ENCODE peak calls at places on chromosomes 7 and 10, in six cellular contexts. One of them, this sample, is unnamed.

GRCh38 chr10:122446668-122447410 is 7.6 kb upstream of the ARMS2 start:
- DNase-seq in endothelial cell: no peak
- DNase-seq in SW 1271: peak; percentile 4
- DNase-seq in AG04449: no peak
- DNase-seq in hypothalamus: no peak
- DNase-seq in T-helper 1 cell: no peak
- DNase-seq in this sample: no peak

GRCh38 chr10:128030498-128031072 is 95.6 kb downstream of the MKI67 start:
- DNase-seq in endothelial cell: no peak
- DNase-seq in T-helper 1 cell: no peak
- DNase-seq in hypothalamus: no peak
- DNase-seq in SW 1271: no peak
- DNase-seq in AG04449: no peak
- DNase-seq in this sample: no peak

GRCh38 chr7:137774793-137775201 is 72.0 kb downstream of the DGKI start:
- DNase-seq in endothelial cell: no peak
- DNase-seq in SW 1271: no peak
- DNase-seq in AG04449: no peak
- DNase-seq in T-helper 1 cell: no peak
- DNase-seq in hypothalamus: no peak
- DNase-seq in this sample: no peak

GRCh38 chr7:127527561-127527960 is 57.8 kb downstream of the GCC1 start:
- DNase-seq in AG04449: no peak
- DNase-seq in hypothalamus: no peak
- DNase-seq in SW 1271: no peak
- DNase-seq in endothelial cell: no peak
- DNase-seq in T-helper 1 cell: no peak
- DNase-seq in this sample: no peak

GRCh38 chr7:106068986-106069385 is 43.1 kb downstream of the SYPL1 start:
- DNase-seq in T-helper 1 cell: no peak
- DNase-seq in AG04449: no peak
- DNase-seq in hypothalamus: no peak
- DNase-seq in SW 1271: no peak
- DNase-seq in endothelial cell: no peak
- DNase-seq in this sample: no peak

GRCh38 chr7:106966121-106966520 is 78.4 kb upstream of the PRKAR2B start:
- DNase-seq in endothelial cell: no peak
- DNase-seq in SW 1271: no peak
- DNase-seq in AG04449: no peak
- DNase-seq in hypothalamus: no peak
- DNase-seq in T-helper 1 cell: no peak
- DNase-seq in this sample: no peak

GRCh38 chr7:94367940-94368339 is 26.8 kb upstream of the COL1A2 start:
- DNase-seq in SW 1271: no peak
- DNase-seq in AG04449: peak; percentile 59
- DNase-seq in T-helper 1 cell: no peak
- DNase-seq in endothelial cell: no peak
- DNase-seq in hypothalamus: no peak
- DNase-seq in this sample: no peak

GRCh38 chr10:17062493-17063487 is 66.8 kb downstream of the CUBN start:
- DNase-seq in SW 1271: peak; percentile 93
- DNase-seq in T-helper 1 cell: no peak
- DNase-seq in AG04449: peak; percentile 33
- DNase-seq in hypothalamus: no peak
- DNase-seq in endothelial cell: no peak
- DNase-seq in this sample: no peak

GRCh38 chr7:41705109-41705871 is 2.4 kb upstream of the INHBA start:
- DNase-seq in SW 1271: peak; percentile 60
- DNase-seq in AG04449: peak; percentile 68
- DNase-seq in endothelial cell: peak; percentile 89
- DNase-seq in T-helper 1 cell: peak; percentile 17
- DNase-seq in hypothalamus: peak; percentile 31
- DNase-seq in this sample: peak; percentile 54

GRCh38 chr10:114306116-114306973 is 67.3 kb downstream of the VWA2 start:
- DNase-seq in T-helper 1 cell: no peak
- DNase-seq in hypothalamus: no peak
- DNase-seq in AG04449: peak; percentile 76
- DNase-seq in endothelial cell: no peak
- DNase-seq in SW 1271: peak; percentile 71
- DNase-seq in this sample: no peak

GRCh38 chr7:69402696-69403095 is 195.6 kb upstream of the AUTS2 start:
- DNase-seq in SW 1271: no peak
- DNase-seq in hypothalamus: no peak
- DNase-seq in T-helper 1 cell: no peak
- DNase-seq in AG04449: no peak
- DNase-seq in endothelial cell: no peak
- DNase-seq in this sample: no peak

GRCh38 chr7:129401228-129401967 is 32.8 kb upstream of the STRIP2 start:
- DNase-seq in AG04449: no peak
- DNase-seq in SW 1271: no peak
- DNase-seq in hypothalamus: no peak
- DNase-seq in endothelial cell: no peak
- DNase-seq in T-helper 1 cell: no peak
- DNase-seq in this sample: no peak

GRCh38 chr7:158975526-158976467 is 119.4 kb downstream of the DYNC2I1 start:
- DNase-seq in T-helper 1 cell: no peak
- DNase-seq in SW 1271: no peak
- DNase-seq in AG04449: no peak
- DNase-seq in hypothalamus: no peak
- DNase-seq in endothelial cell: no peak
- DNase-seq in this sample: peak; percentile 44

GRCh38 chr10:21572578-21572977 is 38.5 kb downstream of the MLLT10 start:
- DNase-seq in SW 1271: no peak
- DNase-seq in AG04449: no peak
- DNase-seq in T-helper 1 cell: no peak
- DNase-seq in endothelial cell: no peak
- DNase-seq in hypothalamus: no peak
- DNase-seq in this sample: no peak

GRCh38 chr7:45202618-45203017 is 45.0 kb downstream of the RAMP3 start:
- DNase-seq in endothelial cell: no peak
- DNase-seq in AG04449: no peak
- DNase-seq in SW 1271: no peak
- DNase-seq in hypothalamus: no peak
- DNase-seq in T-helper 1 cell: no peak
- DNase-seq in this sample: no peak

GRCh38 chr10:17226891-17227303 is 1.1 kb upstream of the VIM start:
- DNase-seq in SW 1271: no peak
- DNase-seq in endothelial cell: no peak
- DNase-seq in AG04449: no peak
- DNase-seq in T-helper 1 cell: no peak
- DNase-seq in hypothalamus: no peak
- DNase-seq in this sample: no peak

GRCh38 chr7:3277604-3278572 is 23.2 kb upstream of the SDK1 start:
- DNase-seq in T-helper 1 cell: no peak
- DNase-seq in endothelial cell: no peak
- DNase-seq in hypothalamus: no peak
- DNase-seq in SW 1271: no peak
- DNase-seq in AG04449: no peak
- DNase-seq in this sample: no peak

GRCh38 chr10:98309366-98310355 is 41.7 kb upstream of the LOXL4 start:
- DNase-seq in endothelial cell: peak; percentile 81
- DNase-seq in T-helper 1 cell: no peak
- DNase-seq in hypothalamus: peak; percentile 10
- DNase-seq in SW 1271: peak; percentile 2
- DNase-seq in AG04449: peak; percentile 16
- DNase-seq in this sample: no peak

GRCh38 chr10:120861200-120861599 is 10.0 kb downstream of the WDR11 start:
- DNase-seq in endothelial cell: no peak
- DNase-seq in AG04449: no peak
- DNase-seq in SW 1271: no peak
- DNase-seq in hypothalamus: no peak
- DNase-seq in T-helper 1 cell: no peak
- DNase-seq in this sample: no peak

GRCh38 chr10:44028384-44029137 is 356.3 kb downstream of the CXCL12 start:
- DNase-seq in endothelial cell: no peak
- DNase-seq in AG04449: no peak
- DNase-seq in T-helper 1 cell: no peak
- DNase-seq in hypothalamus: no peak
- DNase-seq in SW 1271: no peak
- DNase-seq in this sample: no peak

GRCh38 chr10:80126876-80127275 is 5.7 kb upstream of the PLAC9 start:
- DNase-seq in endothelial cell: no peak
- DNase-seq in SW 1271: no peak
- DNase-seq in hypothalamus: no peak
- DNase-seq in T-helper 1 cell: no peak
- DNase-seq in AG04449: no peak
- DNase-seq in this sample: no peak

GRCh38 chr7:112449353-112449752 is 907 bp upstream of the IFRD1 start:
- DNase-seq in AG04449: no peak
- DNase-seq in T-helper 1 cell: peak; percentile 14
- DNase-seq in endothelial cell: no peak
- DNase-seq in SW 1271: peak; percentile 11
- DNase-seq in hypothalamus: no peak
- DNase-seq in this sample: no peak

GRCh38 chr10:593901-594457 is 95.5 kb downstream of the DIP2C start:
- DNase-seq in AG04449: no peak
- DNase-seq in SW 1271: no peak
- DNase-seq in endothelial cell: no peak
- DNase-seq in hypothalamus: no peak
- DNase-seq in T-helper 1 cell: no peak
- DNase-seq in this sample: no peak

GRCh38 chr7:147182859-147183258 is 1066.3 kb downstream of the CNTNAP2 start:
- DNase-seq in T-helper 1 cell: no peak
- DNase-seq in SW 1271: no peak
- DNase-seq in AG04449: peak; percentile 16
- DNase-seq in endothelial cell: no peak
- DNase-seq in hypothalamus: no peak
- DNase-seq in this sample: no peak

GRCh38 chr7:6578114-6579084 is 1.1 kb downstream of the ZDHHC4 start:
- DNase-seq in T-helper 1 cell: no peak
- DNase-seq in endothelial cell: no peak
- DNase-seq in AG04449: no peak
- DNase-seq in SW 1271: no peak
- DNase-seq in hypothalamus: no peak
- DNase-seq in this sample: no peak

GRCh38 chr7:831596-832291 is 532 bp upstream of the SUN1 start:
- DNase-seq in SW 1271: peak; percentile 94
- DNase-seq in endothelial cell: no peak
- DNase-seq in AG04449: peak; percentile 52
- DNase-seq in hypothalamus: no peak
- DNase-seq in T-helper 1 cell: no peak
- DNase-seq in this sample: no peak

GRCh38 chr7:134752006-134752760 is 27.3 kb upstream of the CALD1 start:
- DNase-seq in AG04449: no peak
- DNase-seq in endothelial cell: no peak
- DNase-seq in hypothalamus: no peak
- DNase-seq in T-helper 1 cell: no peak
- DNase-seq in SW 1271: no peak
- DNase-seq in this sample: no peak

GRCh38 chr7:31432831-31433340 is 81.0 kb upstream of the ITPRID1 start:
- DNase-seq in AG04449: no peak
- DNase-seq in T-helper 1 cell: no peak
- DNase-seq in endothelial cell: no peak
- DNase-seq in SW 1271: no peak
- DNase-seq in hypothalamus: no peak
- DNase-seq in this sample: no peak

GRCh38 chr7:41466760-41467384 is 236.0 kb downstream of the INHBA start:
- DNase-seq in T-helper 1 cell: no peak
- DNase-seq in AG04449: no peak
- DNase-seq in endothelial cell: no peak
- DNase-seq in SW 1271: no peak
- DNase-seq in hypothalamus: no peak
- DNase-seq in this sample: no peak

GRCh38 chr10:52226448-52226847 is 87.6 kb upstream of the DKK1 start:
- DNase-seq in T-helper 1 cell: no peak
- DNase-seq in endothelial cell: no peak
- DNase-seq in SW 1271: no peak
- DNase-seq in AG04449: peak; percentile 16
- DNase-seq in hypothalamus: no peak
- DNase-seq in this sample: no peak

GRCh38 chr10:17444062-17444714 is 10.2 kb downstream of the ST8SIA6 start:
- DNase-seq in SW 1271: no peak
- DNase-seq in endothelial cell: no peak
- DNase-seq in AG04449: no peak
- DNase-seq in T-helper 1 cell: no peak
- DNase-seq in hypothalamus: no peak
- DNase-seq in this sample: no peak

This sample was measured in CD8-positive, alpha-beta T cell.